ENCODE peak calls at places on chromosome 19, in seven cellular contexts. One of them, this sample, is unnamed.

GRCh38 chr19:534088-534487 is 2.5 kb downstream of the CDC34 start:
- DNase-seq in GM23338: no peak
- DNase-seq in stomach: no peak
- DNase-seq in HL-60: no peak
- DNase-seq in prostate gland: no peak
- DNase-seq in upper lobe of left lung: peak; percentile 41
- DNase-seq in H1: no peak
- DNase-seq in this sample: no peak

GRCh38 chr19:46859637-46860124 is 1.1 kb upstream of the ARHGAP35 start:
- DNase-seq in GM23338: no peak
- DNase-seq in stomach: peak; percentile 46
- DNase-seq in HL-60: no peak
- DNase-seq in prostate gland: no peak
- DNase-seq in upper lobe of left lung: no peak
- DNase-seq in H1: no peak
- DNase-seq in this sample: peak; percentile 95

GRCh38 chr19:33404916-33405315 is 31.4 kb downstream of the CEBPG start:
- DNase-seq in GM23338: no peak
- DNase-seq in stomach: no peak
- DNase-seq in HL-60: no peak
- DNase-seq in prostate gland: no peak
- DNase-seq in upper lobe of left lung: peak; percentile 55
- DNase-seq in H1: no peak
- DNase-seq in this sample: peak; percentile 56

GRCh38 chr19:16012552-16012951 is 63.7 kb upstream of the TPM4 start:
- DNase-seq in GM23338: no peak
- DNase-seq in stomach: no peak
- DNase-seq in HL-60: no peak
- DNase-seq in prostate gland: no peak
- DNase-seq in upper lobe of left lung: no peak
- DNase-seq in H1: no peak
- DNase-seq in this sample: no peak

GRCh38 chr19:10089801-10090375 is 3.8 kb downstream of the SHFL start:
- DNase-seq in GM23338: no peak
- DNase-seq in stomach: no peak
- DNase-seq in HL-60: no peak
- DNase-seq in prostate gland: no peak
- DNase-seq in upper lobe of left lung: peak; percentile 75
- DNase-seq in H1: no peak
- DNase-seq in this sample: no peak

GRCh38 chr19:16030964-16031871 is 45.1 kb upstream of the TPM4 start:
- DNase-seq in GM23338: no peak
- DNase-seq in stomach: no peak
- DNase-seq in HL-60: no peak
- DNase-seq in prostate gland: no peak
- DNase-seq in upper lobe of left lung: no peak
- DNase-seq in H1: no peak
- DNase-seq in this sample: no peak

GRCh38 chr19:9309974-9310446 is 372 bp upstream of the ZNF699 start:
- DNase-seq in GM23338: peak; percentile 99
- DNase-seq in stomach: peak; percentile 85
- DNase-seq in HL-60: no peak
- DNase-seq in prostate gland: peak; percentile 87
- DNase-seq in upper lobe of left lung: peak; percentile 34
- DNase-seq in H1: peak; percentile 88
- DNase-seq in this sample: peak; percentile 97

GRCh38 chr19:51721905-51722304 is 1.9 kb downstream of the HAS1 start:
- DNase-seq in GM23338: no peak
- DNase-seq in stomach: no peak
- DNase-seq in HL-60: no peak
- DNase-seq in prostate gland: no peak
- DNase-seq in upper lobe of left lung: no peak
- DNase-seq in H1: no peak
- DNase-seq in this sample: no peak

GRCh38 chr19:53511933-53512374 is 26.0 kb upstream of the ZNF331 start:
- DNase-seq in GM23338: peak; percentile 96
- DNase-seq in stomach: peak; percentile 64
- DNase-seq in HL-60: no peak
- DNase-seq in prostate gland: peak; percentile 60
- DNase-seq in upper lobe of left lung: peak; percentile 43
- DNase-seq in H1: peak; percentile 59
- DNase-seq in this sample: no peak

GRCh38 chr19:35549174-35549788 is 3.9 kb downstream of the TMEM147 start:
- DNase-seq in GM23338: peak; percentile 98
- DNase-seq in stomach: peak; percentile 63
- DNase-seq in HL-60: peak; percentile 51
- DNase-seq in prostate gland: peak; percentile 66
- DNase-seq in upper lobe of left lung: no peak
- DNase-seq in H1: no peak
- DNase-seq in this sample: no peak

GRCh38 chr19:35559281-35559659 is 4.2 kb downstream of the ATP4A start:
- DNase-seq in GM23338: peak; percentile 26
- DNase-seq in stomach: no peak
- DNase-seq in HL-60: no peak
- DNase-seq in prostate gland: no peak
- DNase-seq in upper lobe of left lung: no peak
- DNase-seq in H1: no peak
- DNase-seq in this sample: no peak

GRCh38 chr19:58317481-58318072 is 9.2 kb upstream of the ZSCAN22 start:
- DNase-seq in GM23338: peak; percentile 69
- DNase-seq in stomach: no peak
- DNase-seq in HL-60: no peak
- DNase-seq in prostate gland: no peak
- DNase-seq in upper lobe of left lung: no peak
- DNase-seq in H1: no peak
- DNase-seq in this sample: no peak

GRCh38 chr19:39341122-39341719 is 1.0 kb upstream of the SAMD4B start:
- DNase-seq in GM23338: peak; percentile 58
- DNase-seq in stomach: peak; percentile 29
- DNase-seq in HL-60: peak; percentile 31
- DNase-seq in prostate gland: peak; percentile 36
- DNase-seq in upper lobe of left lung: no peak
- DNase-seq in H1: no peak
- DNase-seq in this sample: peak; percentile 72

GRCh38 chr19:39166571-39167391 is 30.0 kb upstream of the NCCRP1 start:
- DNase-seq in GM23338: no peak
- DNase-seq in stomach: peak; percentile 87
- DNase-seq in HL-60: no peak
- DNase-seq in prostate gland: peak; percentile 89
- DNase-seq in upper lobe of left lung: peak; percentile 88
- DNase-seq in H1: no peak
- DNase-seq in this sample: peak; percentile 86

GRCh38 chr19:51480590-51480989 is 2.3 kb downstream of the CEACAM18 start:
- DNase-seq in GM23338: peak; percentile 81
- DNase-seq in stomach: no peak
- DNase-seq in HL-60: no peak
- DNase-seq in prostate gland: no peak
- DNase-seq in upper lobe of left lung: no peak
- DNase-seq in H1: no peak
- DNase-seq in this sample: no peak

GRCh38 chr19:45439569-45440258 is 16.0 kb upstream of the ERCC1 start:
- DNase-seq in GM23338: peak; percentile 76
- DNase-seq in stomach: peak; percentile 85
- DNase-seq in HL-60: peak; percentile 69
- DNase-seq in prostate gland: peak; percentile 71
- DNase-seq in upper lobe of left lung: peak; percentile 98
- DNase-seq in H1: no peak
- DNase-seq in this sample: peak; percentile 88

GRCh38 chr19:45391346-45391745 is 13.5 kb downstream of the PPP1R13L start:
- DNase-seq in GM23338: peak; percentile 76
- DNase-seq in stomach: no peak
- DNase-seq in HL-60: no peak
- DNase-seq in prostate gland: no peak
- DNase-seq in upper lobe of left lung: no peak
- DNase-seq in H1: no peak
- DNase-seq in this sample: no peak

GRCh38 chr19:16330811-16331690 is 6.4 kb downstream of the KLF2 start:
- DNase-seq in GM23338: no peak
- DNase-seq in stomach: no peak
- DNase-seq in HL-60: no peak
- DNase-seq in prostate gland: no peak
- DNase-seq in upper lobe of left lung: no peak
- DNase-seq in H1: no peak
- DNase-seq in this sample: no peak

GRCh38 chr19:29881386-29881785 is 60.7 kb upstream of the URI1 start:
- DNase-seq in GM23338: no peak
- DNase-seq in stomach: no peak
- DNase-seq in HL-60: no peak
- DNase-seq in prostate gland: no peak
- DNase-seq in upper lobe of left lung: no peak
- DNase-seq in H1: no peak
- DNase-seq in this sample: peak; percentile 49

GRCh38 chr19:1904385-1905070 is 671 bp upstream of the ADAT3 start:
- DNase-seq in GM23338: peak; percentile 92
- DNase-seq in stomach: peak; percentile 70
- DNase-seq in HL-60: peak; percentile 73
- DNase-seq in prostate gland: peak; percentile 93
- DNase-seq in upper lobe of left lung: no peak
- DNase-seq in H1: peak; percentile 75
- DNase-seq in this sample: no peak

GRCh38 chr19:53865918-53866696 is 1.6 kb upstream of the MYADM start:
- DNase-seq in GM23338: peak; percentile 85
- DNase-seq in stomach: peak; percentile 71
- DNase-seq in HL-60: no peak
- DNase-seq in prostate gland: peak; percentile 32
- DNase-seq in upper lobe of left lung: peak; percentile 96
- DNase-seq in H1: no peak
- DNase-seq in this sample: peak; percentile 92

DNA sequence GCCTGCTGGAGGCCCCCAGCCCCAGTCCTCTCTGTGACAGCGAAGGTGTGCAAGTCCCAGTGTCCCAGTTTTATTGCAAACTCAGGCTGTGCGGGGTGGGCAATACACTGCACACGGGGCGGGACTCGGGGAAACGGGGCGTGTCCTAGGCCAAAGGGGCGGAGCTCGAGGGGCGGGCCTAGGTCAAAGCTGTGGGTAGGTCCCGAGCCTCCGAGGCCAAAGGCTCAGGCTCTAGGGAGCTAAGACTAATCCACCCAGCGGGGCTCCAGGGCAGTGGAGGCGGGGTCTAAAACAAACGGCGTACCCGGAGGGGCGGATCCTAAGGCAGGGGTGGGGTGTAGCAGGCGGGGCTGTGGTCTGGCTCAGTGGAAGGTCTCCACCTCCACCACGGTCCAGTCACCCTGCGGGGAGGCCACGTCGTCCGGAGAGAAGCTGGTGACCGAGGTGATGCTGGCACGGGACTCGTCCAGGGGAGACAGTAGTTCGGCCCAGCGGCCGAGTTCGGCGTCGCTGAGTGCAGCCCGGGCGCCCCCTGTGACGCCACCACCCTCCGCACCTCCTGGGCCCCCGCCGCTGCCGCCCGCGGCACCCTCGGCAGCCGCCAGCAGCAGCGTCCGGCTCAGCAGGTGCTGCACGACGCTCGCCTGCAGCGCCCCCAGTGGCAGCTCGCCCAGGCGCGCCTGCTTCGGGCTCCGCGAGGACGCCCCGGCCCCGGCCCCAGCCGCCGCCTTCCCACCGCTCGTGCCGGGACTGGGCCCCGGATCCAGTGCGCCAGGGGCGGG is 5.3 kb downstream of the PRR36 start:
- DNase-seq in GM23338: peak; percentile 97
- DNase-seq in stomach: peak; percentile 84
- DNase-seq in HL-60: no peak
- DNase-seq in prostate gland: peak; percentile 44
- DNase-seq in upper lobe of left lung: peak; percentile 96
- DNase-seq in H1: peak; percentile 82
- DNase-seq in this sample: peak; percentile 85
- TF ChIP-seq POLR2AphosphoS5 in GM23338: no peak
- TF ChIP-seq POLR2AphosphoS5 in stomach: no peak
- TF ChIP-seq POLR2AphosphoS5 in HL-60: no peak
- TF ChIP-seq POLR2AphosphoS5 in prostate gland: no peak
- TF ChIP-seq POLR2AphosphoS5 in upper lobe of left lung: no peak
- TF ChIP-seq POLR2AphosphoS5 in H1: peak; percentile 43
- TF ChIP-seq POLR2AphosphoS5 in this sample: no peak

DNA sequence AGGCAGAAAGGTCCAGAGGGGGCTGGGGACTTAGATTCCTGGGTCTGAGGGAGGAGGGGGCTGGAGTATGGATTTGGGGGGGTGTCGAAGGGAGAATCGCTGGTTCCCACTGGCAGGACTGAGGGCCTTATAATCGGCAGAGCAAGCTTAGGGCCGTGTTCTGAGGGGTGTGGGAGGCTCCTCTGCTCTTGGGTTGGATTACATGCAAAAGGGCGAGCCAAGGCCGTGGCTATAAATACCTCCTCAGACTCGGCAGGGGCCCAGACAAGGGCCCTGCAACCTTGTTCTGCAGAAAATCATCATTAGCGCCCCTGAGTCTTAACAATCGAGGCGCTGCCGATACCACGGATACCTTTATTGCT is 707 bp upstream of the MAMSTR start:
- DNase-seq in GM23338: no peak
- DNase-seq in stomach: no peak
- DNase-seq in HL-60: no peak
- DNase-seq in prostate gland: no peak
- DNase-seq in upper lobe of left lung: no peak
- DNase-seq in H1: no peak
- DNase-seq in this sample: no peak
- H3K27ac ChIP-seq in GM23338: no peak overlapping the region
- H3K27ac ChIP-seq in stomach: no peak overlapping the region
- H3K27ac ChIP-seq in HL-60: no peak overlapping the region
- H3K27ac ChIP-seq in prostate gland: peak overlapping the region; percentile 72
- H3K27ac ChIP-seq in upper lobe of left lung: peak overlapping the region; percentile 83
- H3K27ac ChIP-seq in H1: no peak overlapping the region
- H3K27ac ChIP-seq in this sample: peak overlapping the region; percentile 56

GRCh38 chr19:31969955-31970545 is 375.4 kb upstream of the ZNF507 start:
- DNase-seq in GM23338: no peak
- DNase-seq in stomach: no peak
- DNase-seq in HL-60: no peak
- DNase-seq in prostate gland: no peak
- DNase-seq in upper lobe of left lung: no peak
- DNase-seq in H1: no peak
- DNase-seq in this sample: no peak
- TF ChIP-seq POLR2AphosphoS5 in GM23338: no peak
- TF ChIP-seq POLR2AphosphoS5 in stomach: no peak
- TF ChIP-seq POLR2AphosphoS5 in HL-60: no peak
- TF ChIP-seq POLR2AphosphoS5 in prostate gland: no peak
- TF ChIP-seq POLR2AphosphoS5 in upper lobe of left lung: no peak
- TF ChIP-seq POLR2AphosphoS5 in H1: no peak
- TF ChIP-seq POLR2AphosphoS5 in this sample: no peak

DNA sequence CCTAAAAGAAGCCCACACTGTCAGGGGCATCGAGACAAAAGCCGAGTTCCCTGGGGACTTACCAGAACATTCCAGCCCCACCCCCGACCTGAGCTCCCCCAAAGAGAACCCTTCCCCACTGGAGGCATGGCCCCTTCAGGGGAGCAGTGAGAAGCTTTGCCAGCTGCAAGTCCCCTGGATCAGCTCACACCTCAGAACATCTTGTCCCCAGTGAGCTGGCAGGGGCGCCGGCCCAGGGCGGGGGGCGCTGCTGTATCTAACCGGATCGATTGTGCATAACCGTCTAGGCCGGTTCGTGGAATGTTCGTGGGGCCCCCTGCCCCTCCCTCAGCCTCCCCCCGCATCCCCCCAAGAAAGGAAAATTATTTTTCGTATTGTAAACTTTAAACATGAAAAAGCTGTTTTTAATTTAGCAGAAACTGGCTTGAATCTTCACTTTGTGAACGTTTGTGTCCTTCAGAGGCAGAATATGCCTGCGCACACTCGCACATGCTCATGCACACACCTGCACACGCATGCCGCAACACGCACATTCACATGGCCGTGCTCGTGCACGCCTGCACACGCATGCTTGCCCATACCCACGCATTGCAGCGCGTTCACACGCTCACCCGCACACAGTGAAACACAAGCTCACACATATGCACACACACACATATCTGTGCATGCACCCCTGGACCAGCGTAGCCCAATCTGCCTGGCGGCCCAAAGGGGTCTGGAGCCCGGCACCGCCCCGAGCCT is 12.0 kb upstream of the CRTC1 start:
- DNase-seq in GM23338: no peak
- DNase-seq in stomach: no peak
- DNase-seq in HL-60: no peak
- DNase-seq in prostate gland: no peak
- DNase-seq in upper lobe of left lung: no peak
- DNase-seq in H1: no peak
- DNase-seq in this sample: no peak
- H3K27ac ChIP-seq in GM23338: peak overlapping the region; percentile 84
- H3K27ac ChIP-seq in stomach: no peak overlapping the region
- H3K27ac ChIP-seq in HL-60: no peak overlapping the region
- H3K27ac ChIP-seq in prostate gland: no peak overlapping the region
- H3K27ac ChIP-seq in upper lobe of left lung: no peak overlapping the region
- H3K27ac ChIP-seq in H1: no peak overlapping the region
- H3K27ac ChIP-seq in this sample: no peak overlapping the region